ENCODE peak calls at places on chromosome 19, in ten cellular contexts. N, O, C, G, H, P, S, E, R and B are unnamed samples. For H3K4me1, the result is how much of the 10 kb centered on the place peaks cover.

GRCh38 chr19:46515879-46516350 is 20.2 kb upstream of the PNMA8B start:
- DNase-seq in N (no peak), O (no peak), C (no peak), G (no peak), H (peak), P (peak), S (peak), E (no peak), R (peak), B (peak)

GRCh38 chr19:45419396-45419795 is 4.3 kb downstream of the ERCC1 start:
- DNase-seq in N (no peak), O (no peak), C (no peak), G (no peak), H (no peak), P (no peak), S (no peak), E (no peak), R (peak), B (no peak)

GRCh38 chr19:16441661-16442071 is 30.1 kb downstream of the EPS15L1 start:
- DNase-seq in N (no peak), O (no peak), C (no peak), G (no peak), H (no peak), P (peak), S (no peak), E (no peak), R (peak), B (no peak)

GRCh38 chr19:35719402-35720162 is 1.8 kb downstream of the KMT2B start:
- DNase-seq in N (no peak), O (no peak), C (no peak), G (no peak), H (no peak), P (no peak), S (no peak), E (no peak), R (no peak), B (no peak)

GRCh38 chr19:23673132-23673531 is 13.9 kb downstream of the ZNF675 start:
- DNase-seq in N (no peak), O (no peak), C (no peak), G (no peak), H (no peak), P (no peak), S (no peak), E (no peak), R (peak), B (no peak)

GRCh38 chr19:28170066-28170465 is 1042.9 kb downstream of the UQCRFS1 start:
- DNase-seq in N (no peak), O (no peak), C (no peak), G (no peak), H (no peak), P (no peak), S (no peak), E (no peak), R (no peak), B (no peak)

GRCh38 chr19:16627194-16627927 is 643 bp downstream of the MED26 start:
- DNase-seq in N (no peak), O (peak), C (no peak), G (peak), H (peak), P (no peak), S (no peak), E (no peak), R (peak), B (no peak)

GRCh38 chr19:32708457-32708856 is 11.1 kb upstream of the TDRD12 start:
- DNase-seq in N (no peak), O (no peak), C (no peak), G (no peak), H (no peak), P (no peak), S (no peak), E (no peak), R (no peak), B (no peak)

GRCh38 chr19:29665826-29666633 is 769 bp downstream of the PLEKHF1 start:
- DNase-seq in N (no peak), O (peak), C (peak), G (peak), H (peak), P (no peak), S (peak), E (no peak), R (no peak), B (no peak)

GRCh38 chr19:35774274-35775045 is 904 bp upstream of the ARHGAP33 start:
- DNase-seq in N (no peak), O (no peak), C (no peak), G (no peak), H (no peak), P (no peak), S (no peak), E (no peak), R (no peak), B (no peak)

GRCh38 chr19:15124572-15125231 is 17.5 kb downstream of the SYDE1 start:
- DNase-seq in N (no peak), O (no peak), C (no peak), G (peak), H (no peak), P (no peak), S (no peak), E (no peak), R (peak), B (peak)

GRCh38 chr19:7418575-7418974 is 69.8 kb downstream of the ARHGEF18 start:
- DNase-seq in N (no peak), O (no peak), C (no peak), G (no peak), H (no peak), P (no peak), S (no peak), E (no peak), R (no peak), B (no peak)

GRCh38 chr19:30651691-30652090 is 279.5 kb downstream of the ZNF536 start:
- DNase-seq in N (no peak), O (no peak), C (no peak), G (no peak), H (no peak), P (no peak), S (no peak), E (no peak), R (no peak), B (no peak)

GRCh38 chr19:46602392-46603194 is 1.5 kb downstream of the CALM3 start:
- DNase-seq in N (no peak), O (no peak), C (no peak), G (no peak), H (no peak), P (peak), S (peak), E (peak), R (no peak), B (no peak)

GRCh38 chr19:18428837-18429674 is 8.9 kb downstream of the ISYNA1 start:
- DNase-seq in N (no peak), O (peak), C (peak), G (peak), H (peak), P (peak), S (peak), E (no peak), R (peak), B (peak)

GRCh38 chr19:14544977-14545715 is 15.8 kb downstream of the TECR start:
- DNase-seq in N (no peak), O (peak), C (peak), G (no peak), H (no peak), P (no peak), S (no peak), E (no peak), R (no peak), B (no peak)

GRCh38 chr19:35112995-35113693 is 2.5 kb upstream of the FXYD3 start:
- DNase-seq in N (no peak), O (no peak), C (no peak), G (no peak), H (no peak), P (no peak), S (no peak), E (no peak), R (no peak), B (no peak)

GRCh38 chr19:46533085-46534081 is 37.7 kb upstream of the PNMA8B start:
- DNase-seq in N (no peak), O (no peak), C (no peak), G (no peak), H (no peak), P (no peak), S (no peak), E (no peak), R (no peak), B (no peak)

GRCh38 chr19:15402411-15403150 is 16.2 kb downstream of the AKAP8L start:
- DNase-seq in N (no peak), O (peak), C (no peak), G (no peak), H (no peak), P (no peak), S (no peak), E (no peak), R (no peak), B (no peak)

GRCh38 chr19:5991244-5991838 is 13.4 kb upstream of the RANBP3 start:
- DNase-seq in N (no peak), O (no peak), C (no peak), G (no peak), H (no peak), P (no peak), S (no peak), E (no peak), R (no peak), B (no peak)

GRCh38 chr19:55369651-55370304 is 485 bp downstream of the IL11 start:
- DNase-seq in N (no peak), O (no peak), C (no peak), G (peak), H (peak), P (peak), S (peak), E (no peak), R (no peak), B (peak)

GRCh38 chr19:4550018-4550417 is 9.5 kb downstream of the SEMA6B start:
- DNase-seq in N (no peak), O (no peak), C (no peak), G (no peak), H (no peak), P (no peak), S (no peak), E (no peak), R (no peak), B (no peak)

GRCh38 chr19:860481-861098 is 1.1 kb downstream of the CFD start:
- DNase-seq in N (no peak), O (no peak), C (peak), G (peak), H (peak), P (peak), S (peak), E (peak), R (peak), B (no peak)
- H3K4me1 ChIP-seq in N (under half), O (under half), C (under half), G (under half), H (under half), P (under half), S (under half), E (under half), R (under half), B (under half)

GRCh38 chr19:43779147-43779819 is 1.5 kb downstream of the KCNN4 start:
- DNase-seq in N (no peak), O (no peak), C (no peak), G (peak), H (no peak), P (no peak), S (no peak), E (peak), R (no peak), B (no peak)
- H3K27ac ChIP-seq in N (peak), O (no peak), C (no peak), G (peak), H (no peak), P (peak), S (no peak), E (peak), R (peak), B (no peak)

GRCh38 chr19:8462601-8463000 is 17.8 kb downstream of the HNRNPM start:
- DNase-seq in N (no peak), O (no peak), C (no peak), G (no peak), H (no peak), P (no peak), S (no peak), E (no peak), R (no peak), B (no peak)

GRCh38 chr19:8460516-8461298 is 15.9 kb downstream of the HNRNPM start:
- DNase-seq in N (no peak), O (no peak), C (no peak), G (no peak), H (no peak), P (no peak), S (no peak), E (no peak), R (no peak), B (no peak)

GRCh38 chr19:8463343-8463742 is 18.6 kb downstream of the HNRNPM start:
- DNase-seq in N (no peak), O (no peak), C (no peak), G (no peak), H (no peak), P (no peak), S (no peak), E (no peak), R (no peak), B (no peak)

GRCh38 chr19:8461376-8461775 is 16.6 kb downstream of the HNRNPM start:
- DNase-seq in N (no peak), O (no peak), C (no peak), G (no peak), H (no peak), P (no peak), S (no peak), E (no peak), R (no peak), B (no peak)

DNA sequence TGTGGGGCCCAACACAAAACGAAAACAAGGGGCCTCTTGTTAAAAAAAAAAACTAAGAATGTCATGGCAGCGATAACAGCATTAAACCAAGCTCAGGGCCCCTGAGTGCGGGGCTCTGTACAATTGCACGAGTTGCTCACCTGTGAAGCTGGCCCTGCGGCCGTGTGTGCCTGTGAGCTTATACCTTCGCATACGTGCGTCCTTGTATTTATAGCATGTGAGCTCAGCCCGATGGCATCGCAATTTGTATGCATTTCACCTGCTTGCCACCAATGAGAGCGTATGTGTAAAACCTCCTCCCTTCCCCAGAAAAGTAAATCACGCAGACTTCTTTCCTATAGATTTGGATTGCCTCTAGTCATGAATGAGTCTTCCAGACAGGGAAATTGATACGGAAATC is 17.1 kb downstream of the HNRNPM start:
- DNase-seq in N (no peak), O (no peak), C (no peak), G (no peak), H (no peak), P (no peak), S (no peak), E (no peak), R (no peak), B (no peak)
- TF ChIP-seq CTCF in N (no peak), O (no peak), C (no peak), G (no peak), H (no peak), P (no peak), S (no peak), E (no peak), R (no peak), B (no peak)

GRCh38 chr19:38707512-38708114 is 36.7 kb downstream of the CAPN12 start:
- DNase-seq in N (no peak), O (peak), C (peak), G (peak), H (no peak), P (no peak), S (peak), E (peak), R (no peak), B (no peak)

GRCh38 chr19:38709671-38710415 is 34.4 kb downstream of the CAPN12 start:
- DNase-seq in N (no peak), O (no peak), C (no peak), G (no peak), H (no peak), P (no peak), S (no peak), E (no peak), R (no peak), B (no peak)

GRCh38 chr19:38710416-38710702 is 33.9 kb downstream of the CAPN12 start:
- DNase-seq in N (no peak), O (no peak), C (no peak), G (no peak), H (no peak), P (no peak), S (no peak), E (no peak), R (no peak), B (no peak)

GRCh38 chr19:38708413-38709024 is 35.8 kb downstream of the CAPN12 start:
- DNase-seq in N (no peak), O (no peak), C (no peak), G (no peak), H (no peak), P (no peak), S (no peak), E (no peak), R (no peak), B (no peak)

DNA sequence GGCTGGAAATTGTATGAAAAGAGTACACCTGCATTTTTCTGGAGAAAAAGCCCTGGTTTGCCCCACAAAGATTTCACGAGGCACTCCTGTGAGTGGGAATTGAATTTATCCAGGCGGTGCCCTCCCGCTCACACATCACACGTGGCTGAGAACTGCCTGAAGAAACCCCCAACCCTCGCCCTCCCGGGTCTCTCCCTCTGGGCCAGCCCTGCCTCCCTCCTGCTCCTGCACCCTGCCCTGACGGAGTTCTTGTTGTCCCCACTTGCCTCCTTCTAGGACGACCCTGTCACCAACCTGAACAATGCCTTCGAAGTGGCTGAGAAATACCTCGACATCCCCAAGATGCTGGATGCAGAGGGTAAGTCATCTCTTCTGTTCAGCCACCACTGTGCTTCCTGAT is 35.2 kb downstream of the CAPN12 start:
- DNase-seq in N (no peak), O (no peak), C (no peak), G (no peak), H (no peak), P (no peak), S (no peak), E (no peak), R (no peak), B (no peak)
- H3K4me1 ChIP-seq in N (under half), O (half or more), C (half or more), G (half or more), H (half or more), P (under half), S (under half), E (under half), R (under half), B (under half)

GRCh38 chr19:41353466-41354342 is at the start of gene TGFB1:
- DNase-seq in N (peak), O (peak), C (peak), G (peak), H (peak), P (peak), S (peak), E (peak), R (peak), B (peak)

GRCh38 chr19:41355035-41355434 is 1.3 kb upstream of the TGFB1 start:
- DNase-seq in N (no peak), O (no peak), C (no peak), G (no peak), H (no peak), P (no peak), S (no peak), E (no peak), R (no peak), B (no peak)

GRCh38 chr19:41355802-41356201 is 2.1 kb upstream of the TGFB1 start:
- DNase-seq in N (no peak), O (no peak), C (no peak), G (no peak), H (no peak), P (no peak), S (no peak), E (no peak), R (no peak), B (no peak)

GRCh38 chr19:41352609-41353465 is 885 bp downstream of the TGFB1 start:
- DNase-seq in N (no peak), O (peak), C (peak), G (peak), H (peak), P (peak), S (peak), E (peak), R (peak), B (peak)

DNA sequence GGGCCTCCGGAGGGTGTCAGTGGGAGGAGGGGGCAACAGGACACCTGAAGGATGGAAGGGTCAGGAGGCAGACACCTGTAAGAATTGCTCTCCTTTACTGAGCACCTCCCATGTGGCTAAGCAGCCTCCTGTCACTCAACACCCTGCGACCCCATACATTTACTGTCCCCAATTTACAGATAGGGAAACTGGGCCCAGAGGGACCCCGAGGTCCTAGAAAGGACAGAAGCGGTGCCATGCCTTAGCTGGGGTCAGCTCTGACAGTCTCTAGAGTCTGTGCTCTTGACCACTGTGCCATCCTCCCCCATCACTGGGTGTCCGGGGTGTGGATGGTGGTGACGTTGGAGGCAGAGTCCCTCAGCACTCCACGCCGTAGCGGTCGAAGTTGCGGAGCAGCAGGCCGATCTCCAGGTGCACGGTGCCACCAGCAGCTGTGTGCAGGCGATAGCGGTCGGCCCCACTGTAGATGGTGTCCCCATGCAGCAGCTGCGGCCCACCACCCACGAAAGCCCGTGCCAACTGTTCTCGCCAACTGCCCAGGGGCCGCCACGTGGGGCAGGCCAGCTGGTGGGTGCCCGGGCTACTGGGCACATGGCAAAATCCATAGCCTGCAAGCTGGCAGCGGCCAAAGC is 737 bp upstream of the TGFB1 start:
- DNase-seq in N (no peak), O (peak), C (no peak), G (no peak), H (no peak), P (no peak), S (no peak), E (no peak), R (no peak), B (no peak)
- H3K27ac ChIP-seq in N (no peak), O (peak), C (no peak), G (peak), H (peak), P (peak), S (no peak), E (peak), R (no peak), B (no peak)